ENCODE peak calls at places on chromosomes 3 and 15, in six cellular contexts. K, C, Y, R, W and O are unnamed samples. For H3K4me1, the result is how much of the 10 kb centered on the place peaks cover.

GRCh38 chr15:76177491-76178040 is 117.8 kb downstream of the TMEM266 start:
- DNase-seq in Y (no peak), K (peak), C (no peak), R (no peak), W (no peak), O (no peak)

GRCh38 chr3:152607179-152607578 is 227.8 kb upstream of the P2RY1 start:
- DNase-seq in R (no peak), C (no peak), W (no peak), Y (no peak), K (no peak), O (no peak)

GRCh38 chr3:85148056-85148455 is 189.3 kb downstream of the CADM2 start:
- DNase-seq in W (no peak), R (no peak), C (no peak), K (no peak), Y (no peak), O (no peak)

GRCh38 chr3:192935441-192935840 is 17.8 kb upstream of the MB21D2 start:
- DNase-seq in Y (no peak), K (no peak), R (no peak), W (no peak), C (no peak), O (no peak)

GRCh38 chr15:92821491-92822116 is 78.5 kb upstream of the CHD2 start:
- DNase-seq in Y (no peak), W (no peak), C (no peak), K (peak), R (no peak), O (no peak)

GRCh38 chr3:67017211-67017610 is 19.1 kb downstream of the KBTBD8 start:
- DNase-seq in C (no peak), K (peak), R (no peak), Y (no peak), W (no peak), O (no peak)

GRCh38 chr3:52210550-52211046 is 12.6 kb downstream of the ALAS1 start:
- DNase-seq in R (no peak), Y (no peak), C (no peak), K (no peak), W (peak), O (no peak)

GRCh38 chr3:66442254-66443249 is 58.3 kb downstream of the LRIG1 start:
- DNase-seq in W (peak), R (no peak), K (peak), Y (no peak), C (peak), O (peak)

DNA sequence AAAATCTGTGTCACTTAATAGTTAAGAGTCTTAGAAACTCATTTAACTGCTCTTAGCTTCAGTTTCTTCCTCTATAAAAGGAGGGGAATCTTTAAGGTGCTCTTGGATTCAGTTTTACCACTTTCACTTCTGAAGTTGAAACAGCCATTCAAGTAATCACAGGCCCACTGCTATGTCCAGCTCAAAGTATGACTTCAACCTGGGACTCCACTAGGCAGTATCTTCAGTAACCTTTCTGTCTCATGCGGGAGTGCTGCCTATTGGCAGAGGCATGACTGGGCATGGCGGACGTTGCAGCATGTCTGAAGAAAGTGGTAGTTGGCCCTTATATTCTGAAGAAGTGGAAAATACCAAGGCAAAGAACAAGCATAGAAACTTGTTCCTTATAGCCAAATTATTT is 92.3 kb downstream of the DHX30 start:
- DNase-seq in K (no peak), R (no peak), C (no peak), W (no peak), Y (no peak), O (no peak)
- H3K4me1 ChIP-seq in K (under half), R (under half), C (under half), W (under half), Y (under half), O (under half)

GRCh38 chr3:46978985-46979944 is at the start of gene NBEAL2:
- DNase-seq in W (peak), C (peak), K (peak), R (peak), Y (peak), O (peak)

GRCh38 chr3:46978381-46978780 is 1.1 kb upstream of the NBEAL2 start:
- DNase-seq in C (no peak), K (no peak), W (no peak), Y (no peak), R (no peak), O (no peak)

GRCh38 chr3:46977811-46978195 is 1.3 kb upstream of the CCDC12 start:
- DNase-seq in W (no peak), C (no peak), R (no peak), K (no peak), Y (no peak), O (no peak)

GRCh38 chr3:46974421-46975227 is 1.9 kb downstream of the CCDC12 start:
- DNase-seq in C (no peak), R (no peak), Y (no peak), W (no peak), K (no peak), O (no peak)

GRCh38 chr3:46976326-46977190 is at the start of gene CCDC12:
- DNase-seq in W (peak), Y (peak), C (peak), K (peak), R (peak), O (peak)
- TF ChIP-seq CTCF in W (no peak), Y (no peak), C (no peak), K (no peak), R (no peak), O (no peak)

GRCh38 chr15:81301815-81302399 is 22.0 kb downstream of the STARD5 start:
- DNase-seq in K (no peak), R (peak), Y (no peak), W (no peak), C (no peak), O (no peak)

GRCh38 chr15:81298606-81299005 is 25.3 kb downstream of the STARD5 start:
- DNase-seq in W (no peak), K (no peak), R (no peak), Y (no peak), C (no peak), O (no peak)

GRCh38 chr15:81301385-81301784 is 22.6 kb downstream of the STARD5 start:
- DNase-seq in Y (no peak), C (no peak), K (no peak), W (no peak), R (no peak), O (no peak)

GRCh38 chr15:81297580-81298575 is 26.1 kb downstream of the STARD5 start:
- DNase-seq in W (no peak), K (no peak), R (no peak), Y (no peak), C (no peak), O (no peak)

GRCh38 chr15:81299630-81300273 is 24.2 kb downstream of the STARD5 start:
- DNase-seq in Y (no peak), W (no peak), R (no peak), K (no peak), C (no peak), O (no peak)
- TF ChIP-seq EZH2 in Y (no peak), W (no peak), R (no peak), K (no peak), C (no peak), O (no peak)

GRCh38 chr3:8560608-8561007 is 59.0 kb downstream of the LMCD1 start:
- DNase-seq in W (peak), R (no peak), K (peak), Y (no peak), C (no peak), O (no peak)
- H3K4me1 ChIP-seq in W (under half), R (under half), K (under half), Y (under half), C (under half), O (under half)

GRCh38 chr3:45906681-45907220 is 20.4 kb downstream of the CCR9 start:
- DNase-seq in R (no peak), Y (no peak), C (peak), K (no peak), W (peak), O (no peak)
- TF ChIP-seq CTCF in R (peak), Y (peak), C (peak), K (peak), W (peak), O (no peak)

GRCh38 chr3:184379375-184380209 is at the start of gene CHRD:
- DNase-seq in W (peak), Y (no peak), R (no peak), K (no peak), C (peak), O (no peak)
- TF ChIP-seq EZH2 in W (no peak), Y (no peak), R (peak), K (peak), C (no peak), O (peak)

GRCh38 chr3:134600685-134601502 is 49.9 kb downstream of the KY start:
- DNase-seq in K (peak), R (no peak), W (peak), C (peak), Y (peak), O (peak)

GRCh38 chr3:134603956-134604355 is 46.9 kb downstream of the KY start:
- DNase-seq in C (no peak), R (no peak), W (no peak), K (no peak), Y (no peak), O (no peak)

GRCh38 chr3:134603480-134603879 is 47.3 kb downstream of the KY start:
- DNase-seq in K (no peak), W (no peak), Y (no peak), R (no peak), C (no peak), O (no peak)

GRCh38 chr3:134601539-134602439 is 49.0 kb downstream of the KY start:
- DNase-seq in Y (no peak), K (no peak), R (no peak), W (peak), C (peak), O (no peak)

GRCh38 chr3:134602440-134602814 is 48.4 kb downstream of the KY start:
- DNase-seq in W (no peak), R (no peak), C (no peak), Y (no peak), K (no peak), O (no peak)
- H3K4me1 ChIP-seq in W (under half), R (under half), C (under half), Y (under half), K (under half), O (under half)

GRCh38 chr3:115380883-115381572 is 233.9 kb upstream of the ZBTB20 start:
- DNase-seq in R (no peak), K (no peak), W (no peak), C (no peak), Y (no peak), O (no peak)
- TF ChIP-seq CTCF in R (peak), K (no peak), W (no peak), C (peak), Y (no peak), O (no peak)

GRCh38 chr3:169660709-169661566 is 2.6 kb downstream of the MECOM start:
- DNase-seq in K (no peak), Y (no peak), C (peak), W (peak), R (no peak), O (peak)
- TF ChIP-seq EZH2 in K (peak), Y (no peak), C (no peak), W (peak), R (peak), O (peak)

DNA sequence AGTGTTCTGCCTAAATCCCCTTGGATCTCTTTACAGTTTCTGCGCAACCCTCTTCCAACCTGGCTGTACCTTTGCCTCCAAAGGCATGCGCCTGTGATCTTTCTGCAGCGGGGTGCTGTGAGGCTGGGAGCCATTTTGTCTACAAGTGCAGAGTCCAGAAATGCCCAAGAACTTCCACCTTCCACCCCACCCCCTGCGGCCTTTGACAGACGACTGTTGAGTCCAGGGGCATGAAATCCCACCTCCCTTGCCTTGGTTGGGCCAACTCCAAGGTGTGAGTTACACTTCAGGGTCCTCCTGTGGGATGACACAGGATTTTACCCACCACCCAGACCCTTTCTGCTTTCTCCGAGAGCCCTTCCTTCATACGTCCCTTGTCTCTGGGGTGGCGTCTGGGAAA is 24.1 kb downstream of the HRH1 start:
- DNase-seq in R (no peak), K (no peak), W (no peak), C (no peak), Y (no peak), O (no peak)
- H3K4me1 ChIP-seq in R (under half), K (under half), W (under half), C (under half), Y (under half), O (under half)